ENCODE peak calls at places on chromosomes 2 and 18, in seven cellular contexts. N is HCT116; S is PC-9; G is CD4-positive, CD25-positive, alpha-beta regulatory T cell; X is thyroid gland; F is IMR-90; R is AG04450. T is an unnamed sample.

GRCh38 chr18:73913505-73913904 is 234.1 kb downstream of the FBXO15 start:
- DNase-seq in N (no peak), S (no peak), G (no peak), X (no peak), F (no peak), R (no peak), T (no peak)

GRCh38 chr2:182499706-182500470 is 73.1 kb upstream of the PDE1A start:
- DNase-seq in N (no peak), S (no peak), G (no peak), X (no peak), F (peak), R (no peak), T (no peak)

GRCh38 chr2:156695020-156695419 is 258.8 kb downstream of the GPD2 start:
- DNase-seq in N (no peak), S (no peak), G (no peak), X (no peak), F (no peak), R (no peak), T (no peak)

GRCh38 chr2:10265328-10266132 is 37.2 kb upstream of the HPCAL1 start:
- DNase-seq in N (no peak), S (no peak), G (no peak), X (no peak), F (no peak), R (no peak), T (no peak)

GRCh38 chr2:240926516-240927389 is 20.6 kb downstream of the CROCC2 start:
- DNase-seq in N (no peak), S (no peak), G (peak), X (no peak), F (peak), R (no peak), T (no peak)

GRCh38 chr2:240236217-240237111 is 96.0 kb upstream of the OTOS start:
- DNase-seq in N (no peak), S (no peak), G (no peak), X (peak), F (no peak), R (no peak), T (no peak)

GRCh38 chr18:37270046-37270665 is 295.4 kb downstream of the CELF4 start:
- DNase-seq in N (no peak), S (no peak), G (no peak), X (peak), F (peak), R (peak), T (peak)

GRCh38 chr2:189608799-189609422 is 28.3 kb upstream of the SLC40A1 start:
- DNase-seq in N (no peak), S (no peak), G (no peak), X (no peak), F (peak), R (no peak), T (no peak)

GRCh38 chr18:22451796-22452195 is 34.1 kb upstream of the CTAGE1 start:
- DNase-seq in N (no peak), S (no peak), G (no peak), X (no peak), F (no peak), R (no peak), T (no peak)

GRCh38 chr2:38898256-38898655 is 8.6 kb downstream of the ARHGEF33 start:
- DNase-seq in N (no peak), S (no peak), G (no peak), X (no peak), F (no peak), R (no peak), T (no peak)

GRCh38 chr18:48310999-48311398 is 98.2 kb downstream of the ZBTB7C start:
- DNase-seq in N (no peak), S (no peak), G (no peak), X (no peak), F (no peak), R (no peak), T (no peak)

GRCh38 chr2:39141346-39142011 is 20.6 kb upstream of the SOS1 start:
- DNase-seq in N (no peak), S (peak), G (no peak), X (no peak), F (no peak), R (no peak), T (no peak)

DNA sequence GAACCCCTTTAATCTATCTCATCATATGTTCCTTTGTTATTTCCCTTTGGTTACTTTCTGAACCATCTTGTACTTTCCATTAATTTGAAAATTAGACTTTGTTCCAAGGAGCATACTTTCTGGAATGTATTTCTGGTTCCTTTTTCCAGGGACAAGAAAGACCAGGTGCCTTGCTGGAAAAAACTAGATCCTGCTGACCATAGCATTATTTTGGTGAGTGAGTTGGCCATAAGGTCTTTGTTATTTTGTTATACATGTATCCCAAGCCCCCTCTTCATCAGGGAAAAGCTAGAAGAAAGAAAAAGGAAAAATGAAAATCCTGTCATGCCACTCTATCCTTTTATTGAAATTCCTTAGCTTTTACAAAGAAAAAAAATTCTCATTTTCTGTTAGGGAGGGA is 228.1 kb upstream of the TFPI start:
- DNase-seq in N (no peak), S (no peak), G (no peak), X (no peak), F (no peak), R (no peak), T (no peak)
- H3K27ac ChIP-seq in N (no peak), S (no peak), G (no peak), X (no peak), F (no peak), R (no peak), T (no peak)

GRCh38 chr18:45505497-45506206 is 109.6 kb upstream of the SLC14A2 start:
- DNase-seq in N (no peak), S (no peak), G (no peak), X (no peak), F (no peak), R (no peak), T (no peak)

GRCh38 chr18:45506951-45507350 is 108.3 kb upstream of the SLC14A2 start:
- DNase-seq in N (no peak), S (no peak), G (no peak), X (no peak), F (no peak), R (no peak), T (no peak)

GRCh38 chr18:45509535-45509934 is 105.7 kb upstream of the SLC14A2 start:
- DNase-seq in N (no peak), S (no peak), G (no peak), X (no peak), F (no peak), R (no peak), T (no peak)

GRCh38 chr18:45498270-45498625 is 117.0 kb upstream of the SLC14A2 start:
- DNase-seq in N (no peak), S (no peak), G (no peak), X (no peak), F (no peak), R (no peak), T (no peak)

GRCh38 chr18:45503988-45504387 is 111.3 kb upstream of the SLC14A2 start:
- DNase-seq in N (no peak), S (no peak), G (no peak), X (no peak), F (no peak), R (no peak), T (no peak)
- H3K4me3 ChIP-seq in N (no peak), S (no peak), G (no peak), X (no peak), F (no peak), R (no peak), T (no peak)

GRCh38 chr2:73088211-73088610 is 16.7 kb upstream of the SFXN5 start:
- DNase-seq in N (no peak), S (no peak), G (no peak), X (no peak), F (no peak), R (no peak), T (no peak)
- H3K27ac ChIP-seq in N (no peak), S (no peak), G (no peak), X (no peak), F (no peak), R (peak), T (no peak)

DNA sequence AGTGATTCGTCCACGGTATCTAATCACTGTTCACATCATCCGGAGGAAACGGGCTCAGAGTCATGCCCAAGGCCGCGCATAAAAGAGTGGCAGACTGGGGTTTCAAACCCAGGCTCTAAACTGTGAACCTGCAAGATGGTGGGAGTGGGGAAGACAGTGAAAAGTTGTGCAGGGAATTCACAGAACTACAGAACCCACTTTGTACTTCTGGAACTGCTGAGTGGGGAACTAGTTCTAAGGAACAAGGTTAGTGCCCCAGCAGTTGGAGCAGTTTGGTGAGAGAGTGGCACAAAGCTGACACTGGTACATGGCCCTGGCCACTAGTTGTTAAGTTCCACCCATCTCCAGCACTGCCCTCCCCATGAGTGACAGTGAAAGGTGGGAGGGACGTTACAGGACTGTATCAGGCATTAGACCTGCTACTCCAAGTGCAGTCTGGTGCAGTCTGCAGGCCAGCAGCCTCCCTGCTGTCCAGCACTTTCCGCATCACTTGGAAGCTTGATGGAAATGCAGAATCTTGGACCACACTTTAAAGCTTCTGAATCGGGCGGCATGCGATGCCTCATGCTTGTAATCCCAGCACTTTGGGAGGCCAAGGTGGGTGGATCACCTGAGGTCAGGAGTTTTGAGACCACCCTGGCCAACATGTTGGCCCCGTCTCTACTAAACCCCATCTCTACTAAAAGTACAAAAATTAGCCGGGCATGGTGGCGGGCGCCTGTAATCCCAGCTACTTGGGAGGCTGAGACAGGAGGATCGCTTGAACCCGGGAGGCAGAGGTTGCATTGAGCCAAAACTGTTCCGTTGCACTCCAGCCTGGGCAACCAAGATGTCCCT is 47.3 kb downstream of the C2orf42 start:
- DNase-seq in N (peak), S (peak), G (peak), X (peak), F (peak), R (no peak), T (peak)
- H3K4me3 ChIP-seq in N (peak), S (peak), G (peak), X (peak), F (no peak), R (peak), T (peak)

GRCh38 chr2:43078301-43078700 is 148.1 kb downstream of the ZFP36L2 start:
- DNase-seq in N (no peak), S (no peak), G (no peak), X (no peak), F (no peak), R (no peak), T (no peak)

GRCh38 chr2:43075906-43076585 is 150.4 kb downstream of the ZFP36L2 start:
- DNase-seq in N (no peak), S (peak), G (no peak), X (no peak), F (peak), R (no peak), T (no peak)

GRCh38 chr2:43076676-43077075 is 149.7 kb downstream of the ZFP36L2 start:
- DNase-seq in N (no peak), S (no peak), G (no peak), X (no peak), F (no peak), R (no peak), T (no peak)

GRCh38 chr2:43078781-43079755 is 147.3 kb downstream of the ZFP36L2 start:
- DNase-seq in N (no peak), S (no peak), G (no peak), X (no peak), F (peak), R (no peak), T (no peak)

GRCh38 chr2:43077876-43078275 is 148.5 kb downstream of the ZFP36L2 start:
- DNase-seq in N (no peak), S (no peak), G (no peak), X (no peak), F (no peak), R (no peak), T (no peak)
- H3K27ac ChIP-seq in N (no peak), S (no peak), G (no peak), X (peak), F (peak), R (no peak), T (no peak)

GRCh38 chr18:58150772-58151171 is 106.7 kb downstream of the NEDD4L start:
- DNase-seq in N (no peak), S (no peak), G (no peak), X (no peak), F (no peak), R (no peak), T (no peak)
- H3K4me3 ChIP-seq in N (no peak), S (no peak), G (no peak), X (no peak), F (no peak), R (no peak), T (no peak)

DNA sequence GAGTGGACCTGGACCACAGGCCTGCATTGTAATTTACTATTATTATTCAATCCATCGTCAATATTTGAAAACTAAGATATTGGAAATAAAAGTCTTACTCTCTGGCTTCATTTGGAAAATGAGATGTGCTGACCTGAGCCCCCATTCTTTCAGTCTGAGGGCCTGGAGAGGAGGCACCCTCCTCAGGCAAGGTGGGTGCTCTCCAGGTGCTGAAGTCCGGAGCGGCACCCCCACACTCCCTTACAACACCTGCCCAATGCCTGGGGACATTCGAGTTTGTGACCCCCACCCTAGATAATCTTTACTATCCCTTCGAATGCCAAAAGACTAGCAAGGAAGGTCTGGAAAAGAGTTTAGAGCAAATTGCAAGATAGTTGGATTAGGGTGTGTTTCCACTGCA is 133.3 kb downstream of the EN1 start:
- DNase-seq in N (no peak), S (no peak), G (no peak), X (no peak), F (no peak), R (no peak), T (no peak)
- H3K27ac ChIP-seq in N (no peak), S (no peak), G (no peak), X (no peak), F (no peak), R (no peak), T (no peak)

GRCh38 chr2:201152517-201152916 is 30.4 kb upstream of the CASP10 start:
- DNase-seq in N (no peak), S (no peak), G (no peak), X (peak), F (no peak), R (no peak), T (no peak)

GRCh38 chr2:201148434-201148833 is 32.5 kb downstream of the CFLAR start:
- DNase-seq in N (no peak), S (no peak), G (no peak), X (no peak), F (no peak), R (no peak), T (no peak)

GRCh38 chr2:201151127-201152074 is 31.5 kb upstream of the CASP10 start:
- DNase-seq in N (peak), S (peak), G (no peak), X (no peak), F (peak), R (peak), T (no peak)

GRCh38 chr2:201150454-201151020 is 32.4 kb upstream of the CASP10 start:
- DNase-seq in N (no peak), S (no peak), G (no peak), X (no peak), F (no peak), R (no peak), T (no peak)

GRCh38 chr2:201149064-201149820 is 33.3 kb downstream of the CFLAR start:
- DNase-seq in N (peak), S (peak), G (no peak), X (no peak), F (peak), R (no peak), T (no peak)
- H3K4me3 ChIP-seq in N (peak), S (no peak), G (no peak), X (no peak), F (no peak), R (no peak), T (no peak)